ENCODE peak calls at places on chromosome 16, in nine cellular contexts. One of them, this sample, is unnamed.
A peak's percentile ranks its signal among the peaks of the same experiment; 100 is the strongest.

GRCh38 chr16:23650674-23651073 is 9.4 kb downstream of the DCTN5 start:
- DNase-seq in Calu3: no peak
- DNase-seq in endothelial cell: no peak
- DNase-seq in AML-193: no peak
- DNase-seq in cardiac fibroblast: peak; percentile 43
- DNase-seq in fibroblast of the aortic adventitia: no peak
- DNase-seq in AG04450: no peak
- DNase-seq in hypothalamus: no peak
- DNase-seq in PC-3: peak; percentile 35
- DNase-seq in this sample: no peak

GRCh38 chr16:48382131-48382530 is 3.1 kb downstream of the SIAH1 start:
- DNase-seq in cardiac fibroblast: no peak
- DNase-seq in AG04450: no peak
- DNase-seq in hypothalamus: no peak
- DNase-seq in AML-193: no peak
- DNase-seq in fibroblast of the aortic adventitia: no peak
- DNase-seq in Calu3: no peak
- DNase-seq in endothelial cell: no peak
- DNase-seq in PC-3: no peak
- DNase-seq in this sample: no peak

GRCh38 chr16:66247516-66248089 is 118.9 kb upstream of the CDH5 start:
- DNase-seq in fibroblast of the aortic adventitia: peak; percentile 66
- DNase-seq in endothelial cell: no peak
- DNase-seq in Calu3: no peak
- DNase-seq in AG04450: no peak
- DNase-seq in AML-193: no peak
- DNase-seq in PC-3: peak; percentile 9
- DNase-seq in hypothalamus: no peak
- DNase-seq in cardiac fibroblast: peak; percentile 35
- DNase-seq in this sample: no peak

GRCh38 chr16:19392352-19392751 is 25.3 kb upstream of the TMC5 start:
- DNase-seq in endothelial cell: no peak
- DNase-seq in hypothalamus: no peak
- DNase-seq in cardiac fibroblast: no peak
- DNase-seq in AML-193: no peak
- DNase-seq in PC-3: no peak
- DNase-seq in Calu3: no peak
- DNase-seq in AG04450: no peak
- DNase-seq in fibroblast of the aortic adventitia: no peak
- DNase-seq in this sample: no peak

GRCh38 chr16:64997121-64997520 is 124.7 kb downstream of the CDH11 start:
- DNase-seq in hypothalamus: no peak
- DNase-seq in AG04450: no peak
- DNase-seq in fibroblast of the aortic adventitia: no peak
- DNase-seq in endothelial cell: no peak
- DNase-seq in AML-193: no peak
- DNase-seq in Calu3: no peak
- DNase-seq in PC-3: no peak
- DNase-seq in cardiac fibroblast: no peak
- DNase-seq in this sample: no peak

GRCh38 chr16:87686697-87687570 is 78.9 kb downstream of the KLHDC4 start:
- DNase-seq in PC-3: no peak
- DNase-seq in AG04450: no peak
- DNase-seq in fibroblast of the aortic adventitia: peak; percentile 35
- DNase-seq in Calu3: no peak
- DNase-seq in cardiac fibroblast: no peak
- DNase-seq in endothelial cell: no peak
- DNase-seq in hypothalamus: peak; percentile 31
- DNase-seq in AML-193: no peak
- DNase-seq in this sample: no peak

GRCh38 chr16:46789075-46789474 is 40.9 kb upstream of the MYLK3 start:
- DNase-seq in fibroblast of the aortic adventitia: no peak
- DNase-seq in PC-3: no peak
- DNase-seq in cardiac fibroblast: no peak
- DNase-seq in AML-193: no peak
- DNase-seq in Calu3: no peak
- DNase-seq in endothelial cell: no peak
- DNase-seq in AG04450: no peak
- DNase-seq in hypothalamus: no peak
- DNase-seq in this sample: no peak

GRCh38 chr16:75252946-75253911 is 1.8 kb upstream of the BCAR1 start:
- DNase-seq in endothelial cell: peak; percentile 63
- DNase-seq in AG04450: no peak
- DNase-seq in cardiac fibroblast: peak; percentile 72
- DNase-seq in hypothalamus: peak; percentile 29
- DNase-seq in Calu3: no peak
- DNase-seq in AML-193: no peak
- DNase-seq in fibroblast of the aortic adventitia: peak; percentile 69
- DNase-seq in PC-3: no peak
- DNase-seq in this sample: no peak

GRCh38 chr16:88697831-88698693 is 8.1 kb downstream of the RNF166 start:
- DNase-seq in Calu3: peak; percentile 35
- DNase-seq in hypothalamus: no peak
- DNase-seq in cardiac fibroblast: no peak
- DNase-seq in endothelial cell: no peak
- DNase-seq in fibroblast of the aortic adventitia: no peak
- DNase-seq in PC-3: no peak
- DNase-seq in AML-193: no peak
- DNase-seq in AG04450: no peak
- DNase-seq in this sample: no peak

GRCh38 chr16:66742409-66742808 is 9.0 kb downstream of the DYNC1LI2 start:
- DNase-seq in endothelial cell: no peak
- DNase-seq in AG04450: no peak
- DNase-seq in fibroblast of the aortic adventitia: no peak
- DNase-seq in AML-193: no peak
- DNase-seq in hypothalamus: no peak
- DNase-seq in Calu3: no peak
- DNase-seq in cardiac fibroblast: no peak
- DNase-seq in PC-3: no peak
- DNase-seq in this sample: no peak

GRCh38 chr16:21194771-21195301 is 16.5 kb downstream of the ZP2 start:
- DNase-seq in AML-193: no peak
- DNase-seq in PC-3: no peak
- DNase-seq in hypothalamus: no peak
- DNase-seq in endothelial cell: no peak
- DNase-seq in AG04450: no peak
- DNase-seq in Calu3: no peak
- DNase-seq in cardiac fibroblast: peak; percentile 47
- DNase-seq in fibroblast of the aortic adventitia: peak; percentile 26
- DNase-seq in this sample: no peak

GRCh38 chr16:14344292-14344691 is 273.2 kb downstream of the MRTFB start:
- DNase-seq in Calu3: no peak
- DNase-seq in hypothalamus: no peak
- DNase-seq in PC-3: no peak
- DNase-seq in cardiac fibroblast: no peak
- DNase-seq in AML-193: no peak
- DNase-seq in AG04450: no peak
- DNase-seq in endothelial cell: no peak
- DNase-seq in fibroblast of the aortic adventitia: no peak
- DNase-seq in this sample: no peak

GRCh38 chr16:55668337-55669281 is 12.8 kb downstream of the SLC6A2 start:
- DNase-seq in Calu3: peak; percentile 50
- DNase-seq in cardiac fibroblast: peak; percentile 69
- DNase-seq in AG04450: no peak
- DNase-seq in endothelial cell: peak; percentile 31
- DNase-seq in AML-193: no peak
- DNase-seq in fibroblast of the aortic adventitia: no peak
- DNase-seq in PC-3: peak; percentile 59
- DNase-seq in hypothalamus: no peak
- DNase-seq in this sample: no peak

GRCh38 chr16:12535535-12536411 is 267.9 kb downstream of the CPPED1 start:
- DNase-seq in endothelial cell: peak; percentile 34
- DNase-seq in PC-3: no peak
- DNase-seq in cardiac fibroblast: no peak
- DNase-seq in fibroblast of the aortic adventitia: no peak
- DNase-seq in AG04450: no peak
- DNase-seq in AML-193: no peak
- DNase-seq in hypothalamus: no peak
- DNase-seq in Calu3: no peak
- DNase-seq in this sample: no peak

GRCh38 chr16:3983081-3983520 is 102.6 kb upstream of the CREBBP start:
- DNase-seq in PC-3: peak; percentile 75
- DNase-seq in AML-193: no peak
- DNase-seq in hypothalamus: peak; percentile 64
- DNase-seq in cardiac fibroblast: peak; percentile 71
- DNase-seq in endothelial cell: peak; percentile 72
- DNase-seq in AG04450: no peak
- DNase-seq in fibroblast of the aortic adventitia: peak; percentile 60
- DNase-seq in Calu3: peak; percentile 92
- DNase-seq in this sample: peak; percentile 35

GRCh38 chr16:88785106-88785924 is at the start of gene PIEZO1:
- DNase-seq in endothelial cell: peak; percentile 79
- DNase-seq in cardiac fibroblast: peak; percentile 58
- DNase-seq in Calu3: peak; percentile 86
- DNase-seq in PC-3: peak; percentile 53
- DNase-seq in AG04450: no peak
- DNase-seq in hypothalamus: peak; percentile 61
- DNase-seq in AML-193: peak; percentile 49
- DNase-seq in fibroblast of the aortic adventitia: peak; percentile 62
- DNase-seq in this sample: no peak

GRCh38 chr16:30602595-30603277 is 7.5 kb downstream of the ZNF689 start:
- DNase-seq in Calu3: no peak
- DNase-seq in PC-3: no peak
- DNase-seq in AML-193: no peak
- DNase-seq in endothelial cell: no peak
- DNase-seq in hypothalamus: no peak
- DNase-seq in AG04450: no peak
- DNase-seq in fibroblast of the aortic adventitia: peak; percentile 43
- DNase-seq in cardiac fibroblast: peak; percentile 44
- DNase-seq in this sample: no peak

GRCh38 chr16:66490774-66491715 is 58.9 kb downstream of the TK2 start:
- DNase-seq in AML-193: no peak
- DNase-seq in Calu3: no peak
- DNase-seq in cardiac fibroblast: no peak
- DNase-seq in AG04450: no peak
- DNase-seq in hypothalamus: no peak
- DNase-seq in PC-3: no peak
- DNase-seq in fibroblast of the aortic adventitia: no peak
- DNase-seq in endothelial cell: no peak
- DNase-seq in this sample: no peak

GRCh38 chr16:66204761-66205160 is 161.7 kb upstream of the CDH5 start:
- DNase-seq in PC-3: peak; percentile 29
- DNase-seq in cardiac fibroblast: peak; percentile 29
- DNase-seq in Calu3: no peak
- DNase-seq in fibroblast of the aortic adventitia: peak; percentile 84
- DNase-seq in hypothalamus: no peak
- DNase-seq in AML-193: no peak
- DNase-seq in AG04450: no peak
- DNase-seq in endothelial cell: no peak
- DNase-seq in this sample: no peak

GRCh38 chr16:58421529-58421928 is 29.3 kb downstream of the GINS3 start:
- DNase-seq in fibroblast of the aortic adventitia: peak; percentile 19
- DNase-seq in AG04450: no peak
- DNase-seq in AML-193: no peak
- DNase-seq in Calu3: no peak
- DNase-seq in endothelial cell: no peak
- DNase-seq in hypothalamus: no peak
- DNase-seq in cardiac fibroblast: peak; percentile 49
- DNase-seq in PC-3: peak; percentile 82
- DNase-seq in this sample: no peak

GRCh38 chr16:71526111-71526998 is at the start of gene CHST4:
- DNase-seq in hypothalamus: no peak
- DNase-seq in AG04450: peak; percentile 27
- DNase-seq in PC-3: no peak
- DNase-seq in fibroblast of the aortic adventitia: peak; percentile 46
- DNase-seq in Calu3: peak; percentile 82
- DNase-seq in cardiac fibroblast: peak; percentile 62
- DNase-seq in AML-193: peak; percentile 54
- DNase-seq in endothelial cell: peak; percentile 11
- DNase-seq in this sample: no peak

GRCh38 chr16:78551487-78552085 is 452.1 kb downstream of the WWOX start:
- DNase-seq in PC-3: no peak
- DNase-seq in cardiac fibroblast: no peak
- DNase-seq in AML-193: no peak
- DNase-seq in endothelial cell: no peak
- DNase-seq in AG04450: no peak
- DNase-seq in hypothalamus: no peak
- DNase-seq in fibroblast of the aortic adventitia: no peak
- DNase-seq in Calu3: no peak
- DNase-seq in this sample: peak; percentile 86

GRCh38 chr16:200388-200787 is 20.1 kb downstream of the HBQ1 start:
- DNase-seq in endothelial cell: no peak
- DNase-seq in Calu3: no peak
- DNase-seq in fibroblast of the aortic adventitia: peak; percentile 58
- DNase-seq in AG04450: no peak
- DNase-seq in PC-3: peak; percentile 16
- DNase-seq in hypothalamus: no peak
- DNase-seq in cardiac fibroblast: peak; percentile 78
- DNase-seq in AML-193: no peak
- DNase-seq in this sample: no peak

GRCh38 chr16:50815382-50815781 is 73.5 kb downstream of the CYLD start:
- DNase-seq in Calu3: no peak
- DNase-seq in AG04450: no peak
- DNase-seq in PC-3: no peak
- DNase-seq in hypothalamus: no peak
- DNase-seq in AML-193: no peak
- DNase-seq in fibroblast of the aortic adventitia: no peak
- DNase-seq in endothelial cell: no peak
- DNase-seq in cardiac fibroblast: no peak
- DNase-seq in this sample: no peak

GRCh38 chr16:88061346-88062110 is 110.3 kb downstream of the BANP start:
- DNase-seq in hypothalamus: no peak
- DNase-seq in fibroblast of the aortic adventitia: no peak
- DNase-seq in Calu3: no peak
- DNase-seq in PC-3: no peak
- DNase-seq in AML-193: no peak
- DNase-seq in AG04450: no peak
- DNase-seq in cardiac fibroblast: no peak
- DNase-seq in endothelial cell: no peak
- DNase-seq in this sample: no peak

GRCh38 chr16:57999366-57999970 is 1.0 kb downstream of the ZNF319 start:
- DNase-seq in fibroblast of the aortic adventitia: no peak
- DNase-seq in hypothalamus: no peak
- DNase-seq in AG04450: no peak
- DNase-seq in cardiac fibroblast: peak; percentile 53
- DNase-seq in AML-193: peak; percentile 3
- DNase-seq in Calu3: peak; percentile 34
- DNase-seq in PC-3: no peak
- DNase-seq in endothelial cell: no peak
- DNase-seq in this sample: no peak

GRCh38 chr16:3112881-3113574 is 642 bp downstream of the ZNF205 start:
- DNase-seq in hypothalamus: no peak
- DNase-seq in Calu3: no peak
- DNase-seq in PC-3: no peak
- DNase-seq in AG04450: no peak
- DNase-seq in AML-193: no peak
- DNase-seq in endothelial cell: no peak
- DNase-seq in cardiac fibroblast: no peak
- DNase-seq in fibroblast of the aortic adventitia: peak; percentile 52
- DNase-seq in this sample: no peak

GRCh38 chr16:23147666-23148065 is 1.6 kb downstream of the USP31 start:
- DNase-seq in Calu3: no peak
- DNase-seq in AML-193: no peak
- DNase-seq in AG04450: no peak
- DNase-seq in hypothalamus: no peak
- DNase-seq in cardiac fibroblast: no peak
- DNase-seq in endothelial cell: no peak
- DNase-seq in PC-3: no peak
- DNase-seq in fibroblast of the aortic adventitia: no peak
- DNase-seq in this sample: no peak

This sample was measured in NCI-H1105.